ENCODE peak calls at places on chromosome 11, in nine cellular contexts. J is T47D; M is stimulated activated CD4-positive, alpha-beta T cell treated with anti-CD3 and anti-CD28 coated beads, Interleukin-4, amount 100 ng/mL, for 48 hours; R is substantia nigra; W is COR-L47; Q is lower lobe of right lung; N is NCI-H2081 treated with DMSO at 0.1 percent for 48 hours; T is heart right ventricle; A is NCI-H345. C is an unnamed sample.

GRCh38 chr11:72072348-72072747 is 8.0 kb downstream of the NUMA1 start:
- DNase-seq in J (no peak), M (no peak), R (no peak), W (no peak), Q (no peak), N (no peak), T (no peak), A (no peak), C (peak)

GRCh38 chr11:28621648-28622215 is 513.5 kb downstream of the METTL15 start:
- DNase-seq in J (peak), M (no peak), R (no peak), W (no peak), Q (no peak), N (no peak), T (peak), A (no peak), C (no peak)

GRCh38 chr11:64734786-64735761 is 8.9 kb downstream of the RASGRP2 start:
- DNase-seq in J (no peak), M (no peak), R (no peak), W (no peak), Q (no peak), N (no peak), T (no peak), A (no peak), C (no peak)

GRCh38 chr11:3796346-3796745 is 1.0 kb downstream of the NUP98 start:
- DNase-seq in J (no peak), M (no peak), R (no peak), W (no peak), Q (no peak), N (no peak), T (no peak), A (no peak), C (no peak)

GRCh38 chr11:75891947-75892739 is 77.1 kb downstream of the UVRAG start:
- DNase-seq in J (no peak), M (no peak), R (no peak), W (no peak), Q (no peak), N (no peak), T (no peak), A (no peak), C (no peak)

GRCh38 chr11:45100338-45100737 is 46.1 kb upstream of the PRDM11 start:
- DNase-seq in J (peak), M (no peak), R (no peak), W (no peak), Q (no peak), N (peak), T (no peak), A (no peak), C (no peak)

GRCh38 chr11:119293461-119293860 is 23.5 kb downstream of the MCAM start:
- DNase-seq in J (no peak), M (no peak), R (no peak), W (no peak), Q (no peak), N (no peak), T (no peak), A (no peak), C (no peak)

GRCh38 chr11:121012091-121012490 is 11.8 kb upstream of the TBCEL start:
- DNase-seq in J (no peak), M (no peak), R (no peak), W (no peak), Q (no peak), N (no peak), T (no peak), A (no peak), C (no peak)

GRCh38 chr11:74978041-74978440 is 10.7 kb upstream of the NEU3 start:
- DNase-seq in J (no peak), M (no peak), R (no peak), W (no peak), Q (no peak), N (no peak), T (peak), A (no peak), C (no peak)

GRCh38 chr11:68840661-68841653 is 759 bp downstream of the CPT1A start:
- DNase-seq in J (no peak), M (no peak), R (no peak), W (no peak), Q (peak), N (no peak), T (peak), A (peak), C (peak)

GRCh38 chr11:1251236-1251770 is 28.4 kb downstream of the MUC5B start:
- DNase-seq in J (no peak), M (no peak), R (no peak), W (no peak), Q (no peak), N (no peak), T (no peak), A (no peak), C (no peak)

GRCh38 chr11:77351281-77351905 is 49.9 kb upstream of the GDPD4 start:
- DNase-seq in J (no peak), M (no peak), R (no peak), W (no peak), Q (no peak), N (no peak), T (no peak), A (no peak), C (no peak)

GRCh38 chr11:130201026-130201425 is 41.4 kb downstream of the ST14 start:
- DNase-seq in J (no peak), M (no peak), R (no peak), W (no peak), Q (no peak), N (no peak), T (no peak), A (no peak), C (no peak)

GRCh38 chr11:2776351-2777061 is 76.7 kb upstream of the KCNQ1OT1 start:
- DNase-seq in J (no peak), M (no peak), R (no peak), W (no peak), Q (peak), N (no peak), T (peak), A (no peak), C (no peak)

GRCh38 chr11:103110406-103110805 is 1.2 kb downstream of the DYNC2H1 start:
- DNase-seq in J (no peak), M (no peak), R (no peak), W (no peak), Q (no peak), N (no peak), T (no peak), A (no peak), C (peak)

GRCh38 chr11:77072851-77073327 is 6.1 kb downstream of the CAPN5 start:
- DNase-seq in J (no peak), M (no peak), R (no peak), W (no peak), Q (no peak), N (no peak), T (no peak), A (no peak), C (no peak)

GRCh38 chr11:112797072-112797471 is 164.1 kb upstream of the NCAM1 start:
- DNase-seq in J (no peak), M (no peak), R (no peak), W (no peak), Q (no peak), N (no peak), T (no peak), A (no peak), C (no peak)

GRCh38 chr11:117945047-117945820 is 16.0 kb upstream of the TMPRSS13 start:
- DNase-seq in J (no peak), M (no peak), R (no peak), W (no peak), Q (no peak), N (no peak), T (no peak), A (no peak), C (no peak)

C was measured in foreskin fibroblast.